ENCODE peak calls at places on chromosomes 4 and X, in four cellular contexts. L is ovary, E is fibroblast of the aortic adventitia, F is T-cell. O is an unnamed sample.

GRCh38 chr4:148286043-148286442 is 156.2 kb downstream of the NR3C2 start:
- DNase-seq in F (no peak), L (no peak), E (no peak), O (no peak)

GRCh38 chrX:101415180-101416130 is 7.4 kb downstream of the HNRNPH2 start:
- DNase-seq in L (peak), F (no peak), E (peak), O (peak)

GRCh38 chr4:146486565-146486964 is 35.2 kb downstream of the SLC10A7 start:
- DNase-seq in F (no peak), E (no peak), L (no peak), O (no peak)

GRCh38 chrX:23826216-23826615 is 43.2 kb downstream of the SAT1 start:
- DNase-seq in L (no peak), E (no peak), F (no peak), O (no peak)

GRCh38 chr4:142248946-142249345 is 597.2 kb downstream of the INPP4B start:
- DNase-seq in F (no peak), L (no peak), E (peak), O (no peak)

GRCh38 chr4:21447320-21448055 is 501.1 kb downstream of the KCNIP4 start:
- DNase-seq in L (no peak), F (no peak), E (no peak), O (no peak)

GRCh38 chr4:59553063-59553738 is 1646.9 kb upstream of the ADGRL3 start:
- DNase-seq in F (no peak), E (no peak), L (no peak), O (peak)

GRCh38 chr4:108072300-108072699 is 82.6 kb downstream of the HADH start:
- DNase-seq in E (no peak), F (peak), L (no peak), O (no peak)

GRCh38 chrX:41705680-41706374 is 17.1 kb downstream of the GPR34 start:
- DNase-seq in E (no peak), L (no peak), F (no peak), O (no peak)

GRCh38 chr4:134787315-134787714 is 585.7 kb upstream of the PABPC4L start:
- DNase-seq in E (no peak), L (no peak), F (no peak), O (no peak)

GRCh38 chrX:32592786-32593185 is 618.6 kb downstream of the DMD start:
- DNase-seq in L (no peak), E (no peak), F (no peak), O (no peak)

GRCh38 chr4:116005806-116006088 is 892.3 kb upstream of the NDST4 start:
- DNase-seq in E (no peak), L (no peak), F (no peak), O (no peak)

GRCh38 chr4:88706574-88706973 is 8.9 kb upstream of the NAP1L5 start:
- DNase-seq in L (peak), F (no peak), E (peak), O (peak)

GRCh38 chr4:101953949-101954348 is 163.4 kb downstream of the BANK1 start:
- DNase-seq in F (no peak), E (peak), L (no peak), O (peak)

GRCh38 chrX:29422034-29422433 is 793.3 kb upstream of the MAGEB2 start:
- DNase-seq in E (no peak), F (no peak), L (no peak), O (no peak)

GRCh38 chr4:113145519-113146291 is 96.3 kb downstream of the ANK2 start:
- DNase-seq in E (no peak), L (peak), F (no peak), O (no peak)